ENCODE peak calls at places on chromosomes 2 and 18, in four cellular contexts. T is breast epithelium, Q is cardiac muscle cell, U is NT2/D1. I is an unnamed sample. For H3K9me3, the result is how much of the 10 kb centered on the place peaks cover.

GRCh38 chr2:185644828-185645227 is 93.8 kb upstream of the FSIP2 start:
- DNase-seq in T (no peak), Q (no peak), U (no peak), I (no peak)

GRCh38 chr2:105539331-105539730 is 140.5 kb upstream of the FHL2 start:
- DNase-seq in T (no peak), Q (no peak), U (no peak), I (no peak)

GRCh38 chr2:232097260-232097659 is 135.7 kb downstream of the DIS3L2 start:
- DNase-seq in T (no peak), Q (no peak), U (no peak), I (no peak)

GRCh38 chr2:33967103-33967502 is 368.0 kb upstream of the FAM98A start:
- DNase-seq in T (no peak), Q (no peak), U (no peak), I (no peak)

GRCh38 chr18:79366177-79367094 is 29.3 kb upstream of the NFATC1 start:
- DNase-seq in T (no peak), Q (no peak), U (no peak), I (no peak)

GRCh38 chr18:7617738-7618422 is 50.8 kb downstream of the PTPRM start:
- DNase-seq in T (no peak), Q (peak), U (no peak), I (no peak)

GRCh38 chr2:165952600-165953210 is 871 bp downstream of the TTC21B start:
- DNase-seq in T (no peak), Q (no peak), U (no peak), I (no peak)

GRCh38 chr2:75090770-75091515 is 108.4 kb downstream of the TACR1 start:
- DNase-seq in T (no peak), Q (no peak), U (no peak), I (no peak)

GRCh38 chr2:38907743-38908562 is 18.3 kb downstream of the ARHGEF33 start:
- DNase-seq in T (no peak), Q (no peak), U (no peak), I (no peak)

GRCh38 chr2:162826901-162827300 is 11.7 kb downstream of the KCNH7 start:
- DNase-seq in T (no peak), Q (no peak), U (no peak), I (no peak)

GRCh38 chr2:241842620-241843211 is 16.0 kb downstream of the PDCD1 start:
- DNase-seq in T (peak), Q (no peak), U (no peak), I (peak)

GRCh38 chr18:71431689-71432088 is 1112.5 kb downstream of the CBLN2 start:
- DNase-seq in T (no peak), Q (no peak), U (no peak), I (no peak)
- H3K9me3 ChIP-seq in T (under half), Q (under half), U (under half), I (under half)

GRCh38 chr2:83615491-83615890 is 843.6 kb downstream of the SUCLG1 start:
- DNase-seq in T (no peak), Q (no peak), U (no peak), I (no peak)
- H3K9me3 ChIP-seq in T (under half), Q (under half), U (under half), I (under half)

GRCh38 chr2:15990151-15991101 is 50.1 kb downstream of the MYCN start:
- DNase-seq in T (no peak), Q (no peak), U (no peak), I (no peak)
- H3K9me3 ChIP-seq in T (under half), Q (under half), U (under half), I (under half)

DNA sequence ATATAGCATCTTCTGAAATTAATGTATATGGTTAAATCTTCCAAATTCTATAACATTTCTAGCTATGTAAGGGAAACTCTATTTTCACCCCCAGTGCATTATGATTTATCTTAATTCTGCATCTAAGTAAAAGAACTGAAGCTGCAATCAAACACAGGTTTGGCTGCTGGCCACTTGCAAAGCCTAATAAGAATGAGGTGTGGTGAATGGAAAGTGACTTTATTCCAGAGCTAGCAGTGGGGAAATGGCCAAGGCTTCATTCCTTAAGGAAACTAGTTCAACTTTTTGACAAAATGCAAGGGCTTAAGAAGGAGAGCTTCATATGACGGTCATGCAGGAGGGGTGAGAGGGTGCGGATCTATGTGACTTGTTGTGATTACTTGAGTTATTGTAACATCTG is 1802.0 kb downstream of the SUCLG1 start:
- DNase-seq in T (no peak), Q (no peak), U (no peak), I (no peak)
- H3K9me3 ChIP-seq in T (under half), Q (under half), U (under half), I (under half)

DNA sequence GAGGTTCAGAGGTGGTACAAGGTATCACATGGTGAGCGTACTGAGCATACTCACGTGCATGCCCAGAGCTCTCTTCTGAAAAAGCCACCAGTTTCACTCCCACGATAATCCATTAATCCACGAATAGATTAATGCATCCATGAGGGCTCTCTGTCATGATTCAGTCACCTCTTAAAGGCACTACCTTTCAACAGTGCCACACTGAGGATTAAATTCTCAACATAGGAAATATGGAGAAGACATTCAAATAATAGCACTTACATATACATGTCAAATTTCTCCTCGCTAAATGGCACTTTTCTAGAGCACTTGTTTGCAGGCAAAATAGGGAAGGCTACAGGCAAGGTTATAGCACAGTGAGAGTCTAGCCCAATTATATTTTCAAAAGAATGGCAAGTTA is 825.9 kb downstream of the TRIB2 start:
- DNase-seq in T (no peak), Q (no peak), U (no peak), I (no peak)
- H3K9me3 ChIP-seq in T (under half), Q (under half), U (under half), I (under half)

DNA sequence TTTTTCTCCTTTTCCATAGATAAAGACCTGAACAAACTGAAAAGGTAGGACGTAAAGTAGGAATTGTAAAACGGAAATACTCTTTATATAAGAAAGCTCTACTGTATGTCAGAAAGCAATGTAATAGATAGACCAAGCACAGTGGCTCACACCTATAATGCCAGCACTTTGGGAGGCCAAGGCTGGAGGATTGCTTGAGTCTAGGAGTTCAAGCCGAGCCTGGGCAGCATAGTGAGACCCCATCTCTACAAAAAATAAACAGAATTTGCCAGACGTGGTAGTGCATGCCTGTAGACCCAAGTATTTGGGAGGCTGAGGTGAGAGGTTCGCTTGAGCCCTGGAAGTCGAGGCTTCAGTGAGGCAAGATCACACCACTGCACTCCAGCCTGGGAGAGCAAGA is 7.6 kb downstream of the ZNF397 start:
- DNase-seq in T (no peak), Q (no peak), U (no peak), I (no peak)
- H3K9me3 ChIP-seq in T (under half), Q (under half), U (half or more), I (under half)

GRCh38 chr2:2573658-2574293 is 242.7 kb upstream of the MYT1L start:
- DNase-seq in T (no peak), Q (no peak), U (no peak), I (no peak)

GRCh38 chr2:2571301-2572198 is 240.5 kb upstream of the MYT1L start:
- DNase-seq in T (no peak), Q (no peak), U (no peak), I (no peak)

GRCh38 chr2:2574401-2575184 is 243.5 kb upstream of the MYT1L start:
- DNase-seq in T (peak), Q (no peak), U (no peak), I (no peak)

GRCh38 chr2:2572393-2573204 is 241.5 kb upstream of the MYT1L start:
- DNase-seq in T (no peak), Q (no peak), U (no peak), I (no peak)

GRCh38 chr2:2573205-2573604 is 242.1 kb upstream of the MYT1L start:
- DNase-seq in T (no peak), Q (no peak), U (no peak), I (no peak)
- H3K9me3 ChIP-seq in T (under half), Q (under half), U (under half), I (under half)

GRCh38 chr2:51454177-51454576 is 422.2 kb upstream of the NRXN1 start:
- DNase-seq in T (no peak), Q (no peak), U (no peak), I (no peak)
- H3K9me3 ChIP-seq in T (under half), Q (under half), U (under half), I (under half)